ENCODE peak calls at places on chromosomes 3 and 15, in six cellular contexts. C is fibroblast of lung, G is stomach, W is pancreas, U is kidney, A is heart left ventricle. Q is an unnamed sample. For H3K4me1, the result is how much of the 10 kb centered on the place peaks cover.

GRCh38 chr3:87145553-87145952 is 81.6 kb upstream of the CHMP2B start:
- DNase-seq in A (no peak), U (no peak), W (no peak), G (no peak), C (peak), Q (peak)

GRCh38 chr3:14434541-14435151 is 32.2 kb downstream of the SLC6A6 start:
- DNase-seq in A (no peak), C (no peak), G (peak), W (no peak), U (no peak), Q (peak)

GRCh38 chr15:99414755-99415731 is 150.7 kb upstream of the MEF2A start:
- DNase-seq in G (peak), U (no peak), C (no peak), A (no peak), W (no peak), Q (no peak)

GRCh38 chr3:150264560-150264959 is 143.5 kb upstream of the TSC22D2 start:
- DNase-seq in G (no peak), C (no peak), A (no peak), U (no peak), W (no peak), Q (no peak)

GRCh38 chr3:41125258-41125657 is 74.0 kb upstream of the CTNNB1 start:
- DNase-seq in W (no peak), A (no peak), U (no peak), G (no peak), C (no peak), Q (no peak)

GRCh38 chr15:29819979-29820801 is 2.1 kb downstream of the TJP1 start:
- DNase-seq in C (no peak), W (no peak), G (no peak), A (no peak), U (no peak), Q (no peak)

GRCh38 chr15:36251450-36251849 is 328.0 kb upstream of the CDIN1 start:
- DNase-seq in G (no peak), A (no peak), U (no peak), C (peak), W (no peak), Q (no peak)

GRCh38 chr15:64009241-64009640 is 37.0 kb downstream of the DAPK2 start:
- DNase-seq in C (no peak), U (no peak), G (no peak), A (no peak), W (no peak), Q (peak)

GRCh38 chr15:85477730-85478129 is 97.3 kb downstream of the AKAP13 start:
- DNase-seq in A (no peak), C (peak), W (no peak), U (no peak), G (no peak), Q (no peak)

GRCh38 chr3:76497636-76498035 is 542.3 kb upstream of the ROBO2 start:
- DNase-seq in C (no peak), U (no peak), W (no peak), G (no peak), A (no peak), Q (no peak)

GRCh38 chr3:112568642-112569041 is 6.8 kb downstream of the SLC35A5 start:
- DNase-seq in C (peak), W (no peak), U (no peak), A (no peak), G (no peak), Q (no peak)

GRCh38 chr3:16427309-16427965 is 86.1 kb downstream of the RFTN1 start:
- DNase-seq in A (no peak), C (peak), G (no peak), W (no peak), U (no peak), Q (peak)

GRCh38 chr3:71456155-71456554 is 127.4 kb downstream of the FOXP1 start:
- DNase-seq in G (no peak), W (no peak), A (no peak), U (no peak), C (peak), Q (no peak)

GRCh38 chr3:31247850-31248618 is 284.7 kb upstream of the STT3B start:
- DNase-seq in C (no peak), W (peak), U (no peak), A (no peak), G (peak), Q (no peak)

GRCh38 chr3:116815831-116816588 is 106.4 kb downstream of the TUSC7 start:
- DNase-seq in W (no peak), U (no peak), G (no peak), C (peak), A (no peak), Q (peak)

GRCh38 chr3:196340466-196340865 is 2.3 kb upstream of the TM4SF19 start:
- DNase-seq in C (no peak), A (no peak), W (no peak), U (no peak), G (no peak), Q (no peak)
- H3K4me1 ChIP-seq in C (under half), A (under half), W (under half), U (under half), G (under half), Q (under half)

GRCh38 chr15:77067691-77068367 is 3.1 kb downstream of the TSPAN3 start:
- DNase-seq in A (no peak), G (no peak), W (no peak), U (no peak), C (no peak), Q (peak)

GRCh38 chr15:77064118-77064517 is 6.8 kb downstream of the TSPAN3 start:
- DNase-seq in A (no peak), C (no peak), G (no peak), W (no peak), U (no peak), Q (no peak)

GRCh38 chr15:77063249-77063648 is 7.7 kb downstream of the TSPAN3 start:
- DNase-seq in A (no peak), C (no peak), W (no peak), U (no peak), G (no peak), Q (no peak)

GRCh38 chr15:77066961-77067690 is 3.8 kb downstream of the TSPAN3 start:
- DNase-seq in A (no peak), C (no peak), U (no peak), G (no peak), W (no peak), Q (no peak)

DNA sequence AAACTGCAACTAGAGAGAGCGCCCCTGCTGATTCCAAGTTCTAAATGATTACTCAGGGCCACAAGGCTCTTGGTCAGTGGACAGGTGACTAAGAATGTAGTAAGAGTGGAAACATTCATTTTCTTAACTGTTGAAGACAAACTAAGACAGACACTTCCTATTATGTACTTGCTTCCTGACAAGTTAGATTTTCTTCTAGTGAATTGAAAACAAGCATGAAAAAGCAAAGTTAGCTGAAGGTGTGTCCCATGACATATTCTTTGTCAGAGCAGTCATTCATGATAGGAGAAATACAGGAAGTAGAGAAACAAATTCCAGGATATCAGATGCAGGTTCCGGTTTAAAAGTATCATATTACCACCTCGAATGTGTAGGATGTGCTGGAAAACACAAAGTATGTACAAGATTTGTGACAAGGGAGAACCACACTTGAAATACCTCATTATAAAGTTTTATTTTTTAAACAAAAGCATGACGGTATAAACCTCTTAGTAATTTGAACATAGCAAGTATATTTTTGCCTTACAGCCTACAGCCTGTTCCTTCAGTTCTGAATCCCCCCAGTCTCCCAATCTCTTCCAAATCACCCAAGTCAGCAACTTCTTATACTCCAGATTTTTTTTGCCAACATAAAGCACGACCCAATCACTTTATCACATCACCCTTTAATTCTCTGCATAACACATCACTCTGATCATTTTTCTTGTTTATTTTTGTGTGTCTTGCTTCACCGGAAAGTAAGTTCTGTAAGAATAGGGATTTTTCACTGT is 6.2 kb downstream of the TSPAN3 start:
- DNase-seq in C (no peak), U (no peak), G (no peak), A (no peak), W (no peak), Q (no peak)
- H3K4me1 ChIP-seq in C (under half), U (under half), G (half or more), A (half or more), W (half or more), Q (under half)

DNA sequence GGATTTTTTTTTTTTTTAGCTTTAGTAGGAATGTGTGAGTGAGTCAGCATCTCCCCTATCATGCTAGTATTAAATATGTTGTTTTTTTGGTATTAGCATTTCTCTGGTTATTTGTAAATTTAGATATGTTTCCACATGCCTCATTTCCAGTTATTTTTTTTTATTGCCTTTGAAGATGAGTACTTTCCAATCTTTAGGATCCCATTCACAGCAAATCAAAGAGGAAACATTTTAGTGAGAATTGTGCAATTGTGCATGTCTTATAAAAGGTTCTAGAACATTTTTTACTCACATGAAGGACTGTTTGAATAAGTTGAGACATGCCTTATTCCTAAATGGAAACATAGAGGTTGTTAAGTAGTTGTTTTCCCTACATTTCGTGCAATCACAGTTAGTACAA is 234.0 kb downstream of the LPP start:
- DNase-seq in A (no peak), G (no peak), U (no peak), C (no peak), W (no peak), Q (no peak)
- H3K4me1 ChIP-seq in A (under half), G (half or more), U (under half), C (under half), W (under half), Q (under half)

GRCh38 chr15:67127925-67128324 is 62.5 kb downstream of the SMAD3 start:
- DNase-seq in A (no peak), W (no peak), U (no peak), C (peak), G (no peak), Q (no peak)
- H3K4me1 ChIP-seq in A (half or more), W (half or more), U (half or more), C (half or more), G (half or more), Q (half or more)

GRCh38 chr15:66646308-66646707 is 55.7 kb upstream of the SMAD6 start:
- DNase-seq in U (no peak), G (no peak), A (no peak), C (no peak), W (no peak), Q (no peak)
- H3K4me1 ChIP-seq in U (under half), G (under half), A (under half), C (under half), W (under half), Q (under half)

GRCh38 chr3:5019411-5020261 is 40.4 kb downstream of the BHLHE40 start:
- DNase-seq in C (no peak), U (no peak), G (peak), A (no peak), W (no peak), Q (peak)

GRCh38 chr3:5020262-5020722 is 41.1 kb downstream of the BHLHE40 start:
- DNase-seq in G (no peak), W (no peak), A (no peak), C (no peak), U (no peak), Q (no peak)

GRCh38 chr3:5015056-5015455 is 35.8 kb downstream of the BHLHE40 start:
- DNase-seq in C (no peak), W (no peak), A (no peak), G (no peak), U (no peak), Q (no peak)

GRCh38 chr3:5016218-5017161 is 37.3 kb downstream of the BHLHE40 start:
- DNase-seq in U (no peak), W (peak), A (no peak), C (no peak), G (peak), Q (peak)

DNA sequence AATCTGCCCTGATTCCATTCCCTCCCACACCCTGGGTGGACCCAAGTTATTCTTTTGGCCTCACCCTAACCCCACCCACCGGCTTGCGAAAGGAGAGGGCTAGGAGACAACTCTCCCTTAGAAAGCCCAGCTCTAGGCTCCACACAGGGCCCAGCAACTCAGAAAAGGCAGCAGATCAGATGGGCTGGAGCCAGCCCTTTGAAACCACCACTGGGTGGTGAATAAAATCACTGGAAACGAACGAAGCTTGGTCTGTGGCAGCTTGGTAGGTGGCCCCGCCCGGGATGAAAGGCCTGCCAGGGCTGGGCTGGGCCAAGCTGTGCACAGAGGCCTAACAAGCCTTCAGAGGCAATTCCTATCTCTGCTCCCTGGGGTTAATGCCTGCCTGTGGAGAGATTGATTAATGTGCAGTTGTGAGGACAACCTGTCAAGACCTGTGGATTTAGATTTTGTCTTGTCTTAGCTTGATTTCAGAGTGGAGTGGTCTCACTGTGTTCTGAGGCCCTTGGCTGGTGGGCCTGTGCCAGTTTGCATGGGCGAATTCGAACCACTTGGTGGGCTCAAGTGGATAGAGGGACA is 38.8 kb downstream of the BHLHE40 start:
- DNase-seq in A (peak), W (no peak), C (peak), U (no peak), G (peak), Q (peak)
- H3K4me1 ChIP-seq in A (half or more), W (under half), C (under half), U (under half), G (half or more), Q (under half)